ENCODE peak calls at places on chromosomes 7 and 10, in ten cellular contexts. S is amygdala; V is AG10803; D is stimulated activated CD4-positive, alpha-beta T cell treated with anti-CD3 and anti-CD28 coated beads, Interleukin-2, amount 100 ng/mL, for 48 hours; U is HEK293T; C is fibroblast of gingiva; N is osteocyte; G is NAMALWA; M is non-pigmented ciliary epithelial cell; E is KG1. K is an unnamed sample.

GRCh38 chr10:122407375-122408125 is 33.0 kb downstream of the PLEKHA1 start:
- DNase-seq in D (peak), G (no peak), C (no peak), E (no peak), S (peak), N (no peak), V (peak), U (no peak), M (peak), K (no peak)

GRCh38 chr10:42937649-42938180 is 139.2 kb upstream of the RET start:
- DNase-seq in N (peak), G (no peak), S (no peak), M (no peak), D (no peak), C (no peak), V (no peak), U (no peak), E (no peak), K (no peak)

GRCh38 chr7:98678215-98678614 is 61.1 kb downstream of the NPTX2 start:
- DNase-seq in E (no peak), M (no peak), U (no peak), C (no peak), G (no peak), N (no peak), D (no peak), V (no peak), S (no peak), K (no peak)

GRCh38 chr7:13603661-13604060 is 385.8 kb downstream of the ETV1 start:
- DNase-seq in U (no peak), E (no peak), D (no peak), C (no peak), M (peak), S (no peak), N (no peak), V (no peak), G (no peak), K (no peak)

GRCh38 chr7:128408709-128409434 is 910 bp downstream of the IMPDH1 start:
- DNase-seq in D (no peak), C (peak), V (no peak), M (no peak), G (no peak), U (no peak), S (no peak), N (no peak), E (no peak), K (no peak)

GRCh38 chr10:74213571-74214162 is 62.6 kb downstream of the ADK start:
- DNase-seq in C (peak), V (peak), S (no peak), U (peak), M (no peak), D (no peak), G (peak), E (no peak), N (no peak), K (peak)

GRCh38 chr7:9231683-9232082 is 798.3 kb downstream of the NXPH1 start:
- DNase-seq in M (no peak), N (no peak), S (no peak), G (peak), C (no peak), V (no peak), E (no peak), U (no peak), D (no peak), K (no peak)

GRCh38 chr10:31697271-31698168 is 231.1 kb downstream of the ARHGAP12 start:
- DNase-seq in U (no peak), E (no peak), S (peak), M (peak), N (peak), G (no peak), V (peak), C (peak), D (no peak), K (no peak)

GRCh38 chr7:76409537-76409936 is at the start of gene SSC4D:
- DNase-seq in E (no peak), C (no peak), D (no peak), V (no peak), M (no peak), N (no peak), U (peak), G (no peak), S (no peak), K (no peak)

GRCh38 chr10:19003341-19003740 is 45.3 kb upstream of the MALRD1 start:
- DNase-seq in G (no peak), V (no peak), D (no peak), S (no peak), E (no peak), N (no peak), U (no peak), C (no peak), M (no peak), K (no peak)

GRCh38 chr10:72073677-72074412 is 14.5 kb downstream of the SPOCK2 start:
- DNase-seq in S (no peak), C (no peak), G (no peak), U (no peak), V (no peak), N (no peak), D (no peak), M (no peak), E (no peak), K (no peak)

GRCh38 chr10:15585303-15585715 is 134.4 kb downstream of the ITGA8 start:
- DNase-seq in V (peak), N (peak), M (no peak), U (peak), D (peak), G (peak), S (no peak), E (peak), C (peak), K (peak)

GRCh38 chr10:42960491-42961155 is 116.2 kb upstream of the RET start:
- DNase-seq in N (peak), G (no peak), C (no peak), E (no peak), D (no peak), M (no peak), U (no peak), V (peak), S (no peak), K (no peak)

GRCh38 chr7:26681819-26682418 is 182.5 kb downstream of the SKAP2 start:
- DNase-seq in E (peak), U (no peak), C (no peak), G (peak), N (no peak), V (peak), D (no peak), M (no peak), S (no peak), K (peak)

GRCh38 chr10:5811387-5811821 is 1.8 kb downstream of the GDI2 start:
- DNase-seq in N (no peak), S (no peak), C (peak), D (no peak), M (peak), U (no peak), V (peak), E (no peak), G (peak), K (no peak)

GRCh38 chr10:124736491-124737136 is 7.6 kb downstream of the FAM53B start:
- DNase-seq in G (no peak), E (no peak), S (peak), M (no peak), V (peak), N (peak), U (no peak), C (peak), D (no peak), K (no peak)

GRCh38 chr10:74164641-74165529 is 13.9 kb downstream of the ADK start:
- DNase-seq in V (no peak), G (no peak), M (no peak), D (no peak), U (no peak), C (no peak), S (no peak), N (no peak), E (no peak), K (peak)

GRCh38 chr10:20922033-20922432 is 24.9 kb upstream of the NEBL start:
- DNase-seq in S (no peak), D (no peak), C (no peak), G (no peak), M (no peak), U (no peak), E (no peak), N (no peak), V (no peak), K (no peak)

GRCh38 chr10:31134303-31134928 is 102.8 kb upstream of the ZNF438 start:
- DNase-seq in S (peak), G (no peak), U (no peak), D (no peak), N (no peak), C (peak), E (no peak), V (peak), M (peak), K (no peak)

GRCh38 chr10:71077796-71078453 is 134.4 kb upstream of the UNC5B start:
- DNase-seq in C (no peak), V (no peak), G (no peak), D (no peak), M (no peak), E (no peak), U (no peak), S (no peak), N (peak), K (no peak)

GRCh38 chr7:82202107-82202506 is 241.5 kb downstream of the CACNA2D1 start:
- DNase-seq in U (no peak), G (no peak), D (no peak), E (no peak), V (no peak), S (no peak), N (no peak), C (no peak), M (no peak), K (no peak)

GRCh38 chr7:48522692-48523091 is 351.4 kb downstream of the ABCA13 start:
- DNase-seq in D (no peak), N (no peak), S (no peak), M (no peak), U (no peak), C (no peak), E (no peak), G (no peak), V (no peak), K (no peak)

GRCh38 chr10:113572520-113573290 is 19.9 kb downstream of the HABP2 start:
- DNase-seq in D (no peak), N (no peak), C (no peak), U (no peak), E (no peak), M (no peak), G (no peak), S (no peak), V (no peak), K (no peak)

GRCh38 chr7:30134523-30135270 is at the start of gene MTURN:
- DNase-seq in S (peak), M (peak), U (peak), N (peak), D (peak), G (peak), C (peak), E (peak), V (peak), K (peak)

GRCh38 chr7:140653319-140654108 is 12.9 kb upstream of the DENND2A start:
- DNase-seq in G (peak), M (no peak), S (no peak), U (peak), D (no peak), N (peak), V (peak), C (peak), E (no peak), K (peak)

GRCh38 chr7:116097365-116098009 is 66.9 kb upstream of the TFEC start:
- DNase-seq in D (no peak), E (no peak), U (no peak), S (no peak), M (peak), C (no peak), V (peak), G (no peak), N (no peak), K (no peak)

K was measured in MM.1S.